ENCODE peak calls at places on chromosome 13, in five cellular contexts. One of them, this sample, is unnamed.
A peak's percentile ranks its signal among the peaks of the same experiment; 100 is the strongest.

GRCh38 chr13:106121173-106121754 is 414.2 kb downstream of the EFNB2 start:
- DNase-seq in CD4-positive, CD25-positive, alpha-beta regulatory T cell: no peak
- DNase-seq in sigmoid colon: no peak
- DNase-seq in cardiac muscle cell: no peak
- DNase-seq in Panc1: no peak
- DNase-seq in this sample: no peak

GRCh38 chr13:46983881-46984280 is 87.0 kb upstream of the HTR2A start:
- DNase-seq in CD4-positive, CD25-positive, alpha-beta regulatory T cell: no peak
- DNase-seq in cardiac muscle cell: no peak
- DNase-seq in sigmoid colon: no peak
- DNase-seq in Panc1: no peak
- DNase-seq in this sample: peak; percentile 80

GRCh38 chr13:87671031-87671823 is at the start of gene SLITRK5:
- DNase-seq in cardiac muscle cell: peak; percentile 83
- DNase-seq in CD4-positive, CD25-positive, alpha-beta regulatory T cell: peak; percentile 9
- DNase-seq in Panc1: no peak
- DNase-seq in sigmoid colon: peak; percentile 80
- DNase-seq in this sample: no peak

GRCh38 chr13:34833562-34834182 is 108.4 kb upstream of the NBEA start:
- DNase-seq in sigmoid colon: no peak
- DNase-seq in cardiac muscle cell: no peak
- DNase-seq in Panc1: no peak
- DNase-seq in CD4-positive, CD25-positive, alpha-beta regulatory T cell: no peak
- DNase-seq in this sample: peak; percentile 46

GRCh38 chr13:27644302-27644701 is 22.6 kb downstream of the POLR1D start:
- DNase-seq in CD4-positive, CD25-positive, alpha-beta regulatory T cell: no peak
- DNase-seq in Panc1: no peak
- DNase-seq in cardiac muscle cell: no peak
- DNase-seq in sigmoid colon: no peak
- DNase-seq in this sample: no peak

GRCh38 chr13:42497798-42498197 is 76.2 kb upstream of the TNFSF11 start:
- DNase-seq in cardiac muscle cell: no peak
- DNase-seq in CD4-positive, CD25-positive, alpha-beta regulatory T cell: no peak
- DNase-seq in Panc1: no peak
- DNase-seq in sigmoid colon: no peak
- DNase-seq in this sample: peak; percentile 48

GRCh38 chr13:104534847-104535246 is 1468.6 kb upstream of the SLC10A2 start:
- DNase-seq in CD4-positive, CD25-positive, alpha-beta regulatory T cell: no peak
- DNase-seq in Panc1: no peak
- DNase-seq in cardiac muscle cell: no peak
- DNase-seq in sigmoid colon: no peak
- DNase-seq in this sample: peak; percentile 45

GRCh38 chr13:72808917-72809500 is 27.1 kb downstream of the PIBF1 start:
- DNase-seq in Panc1: no peak
- DNase-seq in CD4-positive, CD25-positive, alpha-beta regulatory T cell: peak; percentile 27
- DNase-seq in sigmoid colon: no peak
- DNase-seq in cardiac muscle cell: peak; percentile 13
- DNase-seq in this sample: peak; percentile 82

GRCh38 chr13:21328836-21329477 is 130.1 kb downstream of the ZDHHC20 start:
- DNase-seq in CD4-positive, CD25-positive, alpha-beta regulatory T cell: no peak
- DNase-seq in cardiac muscle cell: no peak
- DNase-seq in Panc1: no peak
- DNase-seq in sigmoid colon: no peak
- DNase-seq in this sample: no peak

GRCh38 chr13:91805605-91806004 is 407.2 kb downstream of the GPC5 start:
- DNase-seq in cardiac muscle cell: peak; percentile 44
- DNase-seq in sigmoid colon: no peak
- DNase-seq in CD4-positive, CD25-positive, alpha-beta regulatory T cell: no peak
- DNase-seq in Panc1: no peak
- DNase-seq in this sample: no peak

GRCh38 chr13:24161010-24161775 is 673 bp downstream of the SPATA13 start:
- DNase-seq in cardiac muscle cell: peak; percentile 32
- DNase-seq in sigmoid colon: peak; percentile 73
- DNase-seq in Panc1: no peak
- DNase-seq in CD4-positive, CD25-positive, alpha-beta regulatory T cell: peak; percentile 45
- DNase-seq in this sample: no peak

GRCh38 chr13:42136518-42136917 is 88.1 kb downstream of the DGKH start:
- DNase-seq in CD4-positive, CD25-positive, alpha-beta regulatory T cell: no peak
- DNase-seq in sigmoid colon: no peak
- DNase-seq in Panc1: no peak
- DNase-seq in cardiac muscle cell: no peak
- DNase-seq in this sample: no peak

GRCh38 chr13:28181413-28181812 is 43.1 kb downstream of the PAN3 start:
- DNase-seq in Panc1: peak; percentile 7
- DNase-seq in cardiac muscle cell: no peak
- DNase-seq in CD4-positive, CD25-positive, alpha-beta regulatory T cell: no peak
- DNase-seq in sigmoid colon: no peak
- DNase-seq in this sample: no peak

DNA sequence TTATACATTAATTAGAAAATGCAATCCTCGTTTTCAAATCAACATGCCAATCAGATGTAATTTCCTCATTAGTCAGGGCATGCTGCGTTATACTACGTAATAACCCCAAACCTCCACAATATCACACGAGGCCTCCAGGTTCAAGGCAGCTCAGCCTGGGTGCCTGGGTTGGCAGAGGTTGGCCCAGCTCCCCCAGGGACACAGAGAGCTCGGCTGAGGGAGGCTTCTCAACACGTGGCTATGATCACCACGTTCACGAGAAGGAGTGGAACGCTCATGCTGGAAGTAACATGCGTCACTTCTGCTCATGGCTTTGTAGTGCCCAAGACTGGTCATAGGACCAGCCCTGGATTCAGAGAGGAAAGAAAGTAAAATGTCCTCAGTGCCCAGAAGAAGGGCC is 144.9 kb upstream of the SOX1 start:
- DNase-seq in CD4-positive, CD25-positive, alpha-beta regulatory T cell: no peak
- DNase-seq in cardiac muscle cell: no peak
- DNase-seq in sigmoid colon: no peak
- DNase-seq in Panc1: no peak
- DNase-seq in this sample: no peak
- H3K4me1 ChIP-seq in CD4-positive, CD25-positive, alpha-beta regulatory T cell: no peaks in the 10 kb centered on the region
- H3K4me1 ChIP-seq in cardiac muscle cell: no peaks in the 10 kb centered on the region
- H3K4me1 ChIP-seq in sigmoid colon: no peaks in the 10 kb centered on the region
- H3K4me1 ChIP-seq in Panc1: no peaks in the 10 kb centered on the region
- H3K4me1 ChIP-seq in this sample: no peaks in the 10 kb centered on the region

GRCh38 chr13:98542568-98543379 is 34.1 kb downstream of the STK24 start:
- DNase-seq in cardiac muscle cell: no peak
- DNase-seq in Panc1: no peak
- DNase-seq in CD4-positive, CD25-positive, alpha-beta regulatory T cell: peak; percentile 32
- DNase-seq in sigmoid colon: peak; percentile 52
- DNase-seq in this sample: no peak

GRCh38 chr13:98540476-98540875 is 36.4 kb downstream of the STK24 start:
- DNase-seq in sigmoid colon: peak; percentile 65
- DNase-seq in CD4-positive, CD25-positive, alpha-beta regulatory T cell: no peak
- DNase-seq in cardiac muscle cell: no peak
- DNase-seq in Panc1: no peak
- DNase-seq in this sample: no peak

GRCh38 chr13:98539655-98540054 is 37.3 kb downstream of the STK24 start:
- DNase-seq in CD4-positive, CD25-positive, alpha-beta regulatory T cell: no peak
- DNase-seq in cardiac muscle cell: no peak
- DNase-seq in Panc1: no peak
- DNase-seq in sigmoid colon: peak; percentile 69
- DNase-seq in this sample: no peak

GRCh38 chr13:98541701-98542203 is 35.2 kb downstream of the STK24 start:
- DNase-seq in sigmoid colon: no peak
- DNase-seq in Panc1: no peak
- DNase-seq in CD4-positive, CD25-positive, alpha-beta regulatory T cell: no peak
- DNase-seq in cardiac muscle cell: no peak
- DNase-seq in this sample: no peak

DNA sequence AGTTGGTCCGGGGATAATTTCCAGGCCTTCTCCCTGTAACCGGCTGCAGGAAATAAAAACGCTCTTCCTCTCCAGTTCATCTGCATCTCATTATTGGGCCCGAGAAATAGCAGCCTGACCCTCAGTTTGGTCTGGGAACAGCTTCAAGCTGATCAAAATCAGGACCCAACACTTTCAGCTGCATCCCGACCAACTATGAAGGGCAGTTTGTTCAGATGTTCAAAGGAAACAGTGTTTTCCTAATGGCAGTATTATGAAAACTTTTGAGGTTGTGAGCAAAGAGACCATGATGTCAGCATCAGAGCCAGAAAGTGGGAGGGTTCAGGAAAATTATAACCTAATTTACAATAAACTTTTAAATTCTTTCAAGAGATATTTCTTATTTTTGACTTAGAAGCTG is 35.7 kb downstream of the STK24 start:
- DNase-seq in CD4-positive, CD25-positive, alpha-beta regulatory T cell: no peak
- DNase-seq in cardiac muscle cell: no peak
- DNase-seq in sigmoid colon: peak; percentile 30
- DNase-seq in Panc1: no peak
- DNase-seq in this sample: no peak
- H3K4me1 ChIP-seq in CD4-positive, CD25-positive, alpha-beta regulatory T cell: peaks cover 89% of the 10 kb centered on the region
- H3K4me1 ChIP-seq in cardiac muscle cell: peaks cover 44% of the 10 kb centered on the region
- H3K4me1 ChIP-seq in sigmoid colon: peaks cover 75% of the 10 kb centered on the region
- H3K4me1 ChIP-seq in Panc1: peaks cover 11% of the 10 kb centered on the region
- H3K4me1 ChIP-seq in this sample: peaks cover 30% of the 10 kb centered on the region

GRCh38 chr13:43763143-43763759 is 23.5 kb downstream of the ENOX1 start:
- DNase-seq in Panc1: no peak
- DNase-seq in CD4-positive, CD25-positive, alpha-beta regulatory T cell: no peak
- DNase-seq in cardiac muscle cell: no peak
- DNase-seq in sigmoid colon: no peak
- DNase-seq in this sample: no peak

GRCh38 chr13:43767351-43767901 is 19.3 kb downstream of the ENOX1 start:
- DNase-seq in CD4-positive, CD25-positive, alpha-beta regulatory T cell: no peak
- DNase-seq in Panc1: no peak
- DNase-seq in cardiac muscle cell: peak; percentile 60
- DNase-seq in sigmoid colon: peak; percentile 78
- DNase-seq in this sample: no peak

GRCh38 chr13:43764349-43764748 is 22.4 kb downstream of the ENOX1 start:
- DNase-seq in cardiac muscle cell: no peak
- DNase-seq in Panc1: no peak
- DNase-seq in sigmoid colon: no peak
- DNase-seq in CD4-positive, CD25-positive, alpha-beta regulatory T cell: no peak
- DNase-seq in this sample: no peak

GRCh38 chr13:43769552-43769951 is 17.2 kb downstream of the ENOX1 start:
- DNase-seq in Panc1: no peak
- DNase-seq in cardiac muscle cell: no peak
- DNase-seq in sigmoid colon: no peak
- DNase-seq in CD4-positive, CD25-positive, alpha-beta regulatory T cell: no peak
- DNase-seq in this sample: no peak

GRCh38 chr13:43766766-43767165 is 20.0 kb downstream of the ENOX1 start:
- DNase-seq in sigmoid colon: no peak
- DNase-seq in Panc1: no peak
- DNase-seq in CD4-positive, CD25-positive, alpha-beta regulatory T cell: no peak
- DNase-seq in cardiac muscle cell: peak; percentile 79
- DNase-seq in this sample: no peak
- H3K4me1 ChIP-seq in sigmoid colon: peaks cover 61% of the 10 kb centered on the region
- H3K4me1 ChIP-seq in Panc1: no peaks in the 10 kb centered on the region
- H3K4me1 ChIP-seq in CD4-positive, CD25-positive, alpha-beta regulatory T cell: no peaks in the 10 kb centered on the region
- H3K4me1 ChIP-seq in cardiac muscle cell: peaks cover 20% of the 10 kb centered on the region
- H3K4me1 ChIP-seq in this sample: no peaks in the 10 kb centered on the region

DNA sequence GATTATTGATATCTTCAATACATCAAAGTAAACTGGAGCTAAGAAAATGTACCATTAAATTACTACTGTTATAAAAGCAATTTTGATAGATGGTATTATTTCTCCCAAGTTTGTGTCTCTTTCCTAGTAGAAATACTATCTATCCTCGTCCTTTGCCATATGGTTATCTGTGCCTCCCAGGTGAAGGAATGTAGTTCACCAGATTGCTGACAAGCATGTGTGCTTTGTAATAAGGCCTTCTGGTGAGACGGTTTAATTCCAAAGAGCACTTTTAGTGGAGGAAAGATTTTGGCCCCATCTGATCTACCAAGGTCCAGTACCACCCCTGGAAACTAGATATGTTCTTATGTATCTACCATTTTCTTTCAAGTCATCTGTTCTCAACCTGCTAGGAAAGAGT is 243.6 kb downstream of the DLEU7 start:
- DNase-seq in cardiac muscle cell: no peak
- DNase-seq in Panc1: no peak
- DNase-seq in sigmoid colon: no peak
- DNase-seq in CD4-positive, CD25-positive, alpha-beta regulatory T cell: no peak
- DNase-seq in this sample: no peak
- H3K4me1 ChIP-seq in cardiac muscle cell: peaks cover 4% of the 10 kb centered on the region
- H3K4me1 ChIP-seq in Panc1: no peaks in the 10 kb centered on the region
- H3K4me1 ChIP-seq in sigmoid colon: no peaks in the 10 kb centered on the region
- H3K4me1 ChIP-seq in CD4-positive, CD25-positive, alpha-beta regulatory T cell: peaks cover 22% of the 10 kb centered on the region
- H3K4me1 ChIP-seq in this sample: peaks cover 50% of the 10 kb centered on the region

GRCh38 chr13:97228850-97229521 is 6.9 kb downstream of the MBNL2 start:
- DNase-seq in Panc1: no peak
- DNase-seq in cardiac muscle cell: no peak
- DNase-seq in sigmoid colon: no peak
- DNase-seq in CD4-positive, CD25-positive, alpha-beta regulatory T cell: no peak
- DNase-seq in this sample: no peak
- H3K4me1 ChIP-seq in Panc1: peaks cover 73% of the 10 kb centered on the region
- H3K4me1 ChIP-seq in cardiac muscle cell: peaks cover 35% of the 10 kb centered on the region
- H3K4me1 ChIP-seq in sigmoid colon: peaks cover 82% of the 10 kb centered on the region
- H3K4me1 ChIP-seq in CD4-positive, CD25-positive, alpha-beta regulatory T cell: peaks cover 40% of the 10 kb centered on the region
- H3K4me1 ChIP-seq in this sample: peaks cover 6% of the 10 kb centered on the region

GRCh38 chr13:40980466-40980865 is 38.6 kb downstream of the ELF1 start:
- DNase-seq in Panc1: no peak
- DNase-seq in cardiac muscle cell: no peak
- DNase-seq in CD4-positive, CD25-positive, alpha-beta regulatory T cell: peak; percentile 70
- DNase-seq in sigmoid colon: no peak
- DNase-seq in this sample: no peak
- H3K4me1 ChIP-seq in Panc1: peaks cover 33% of the 10 kb centered on the region
- H3K4me1 ChIP-seq in cardiac muscle cell: peaks cover 12% of the 10 kb centered on the region
- H3K4me1 ChIP-seq in CD4-positive, CD25-positive, alpha-beta regulatory T cell: peaks cover 58% of the 10 kb centered on the region
- H3K4me1 ChIP-seq in sigmoid colon: peaks cover 41% of the 10 kb centered on the region
- H3K4me1 ChIP-seq in this sample: peaks cover 100% of the 10 kb centered on the region

GRCh38 chr13:50136678-50137077 is 121.4 kb downstream of the KCNRG start:
- DNase-seq in CD4-positive, CD25-positive, alpha-beta regulatory T cell: no peak
- DNase-seq in Panc1: no peak
- DNase-seq in cardiac muscle cell: no peak
- DNase-seq in sigmoid colon: no peak
- DNase-seq in this sample: no peak

GRCh38 chr13:50144473-50145160 is 129.4 kb downstream of the KCNRG start:
- DNase-seq in cardiac muscle cell: no peak
- DNase-seq in sigmoid colon: no peak
- DNase-seq in CD4-positive, CD25-positive, alpha-beta regulatory T cell: no peak
- DNase-seq in Panc1: no peak
- DNase-seq in this sample: no peak

GRCh38 chr13:50141660-50142010 is 126.4 kb downstream of the KCNRG start:
- DNase-seq in cardiac muscle cell: no peak
- DNase-seq in sigmoid colon: no peak
- DNase-seq in CD4-positive, CD25-positive, alpha-beta regulatory T cell: no peak
- DNase-seq in Panc1: no peak
- DNase-seq in this sample: no peak

GRCh38 chr13:50140153-50140552 is 124.9 kb downstream of the KCNRG start:
- DNase-seq in CD4-positive, CD25-positive, alpha-beta regulatory T cell: no peak
- DNase-seq in cardiac muscle cell: no peak
- DNase-seq in Panc1: no peak
- DNase-seq in sigmoid colon: no peak
- DNase-seq in this sample: no peak

GRCh38 chr13:50140742-50141659 is 125.8 kb downstream of the KCNRG start:
- DNase-seq in Panc1: no peak
- DNase-seq in CD4-positive, CD25-positive, alpha-beta regulatory T cell: no peak
- DNase-seq in cardiac muscle cell: no peak
- DNase-seq in sigmoid colon: no peak
- DNase-seq in this sample: no peak
- H3K4me1 ChIP-seq in Panc1: peaks cover 22% of the 10 kb centered on the region
- H3K4me1 ChIP-seq in CD4-positive, CD25-positive, alpha-beta regulatory T cell: no peaks in the 10 kb centered on the region
- H3K4me1 ChIP-seq in cardiac muscle cell: no peaks in the 10 kb centered on the region
- H3K4me1 ChIP-seq in sigmoid colon: no peaks in the 10 kb centered on the region
- H3K4me1 ChIP-seq in this sample: peaks cover 20% of the 10 kb centered on the region

GRCh38 chr13:95185851-95186250 is 115.4 kb downstream of the ABCC4 start:
- DNase-seq in cardiac muscle cell: no peak
- DNase-seq in Panc1: no peak
- DNase-seq in sigmoid colon: no peak
- DNase-seq in CD4-positive, CD25-positive, alpha-beta regulatory T cell: peak; percentile 76
- DNase-seq in this sample: no peak
- H3K4me1 ChIP-seq in cardiac muscle cell: peaks cover 3% of the 10 kb centered on the region
- H3K4me1 ChIP-seq in Panc1: no peaks in the 10 kb centered on the region
- H3K4me1 ChIP-seq in sigmoid colon: peaks cover 5% of the 10 kb centered on the region
- H3K4me1 ChIP-seq in CD4-positive, CD25-positive, alpha-beta regulatory T cell: peaks cover 45% of the 10 kb centered on the region
- H3K4me1 ChIP-seq in this sample: no peaks in the 10 kb centered on the region

This sample was measured in Karpas-422.